ENCODE peak calls at places on chromosomes 3 and 15, in ten cellular contexts. One of them, this sample, is unnamed.

GRCh38 chr3:11155341-11156025 is 1.2 kb downstream of the HRH1 start:
- DNase-seq in psoas muscle: peak; percentile 73
- DNase-seq in stomach: peak; percentile 43
- DNase-seq in heart left ventricle: peak; percentile 70
- DNase-seq in adrenal gland: peak; percentile 92
- DNase-seq in substantia nigra: peak; percentile 16
- DNase-seq in CD4-positive, alpha-beta T cell: no peak
- DNase-seq in astrocyte: peak; percentile 70
- DNase-seq in ovary: peak; percentile 85
- DNase-seq in transverse colon: peak; percentile 74
- DNase-seq in this sample: peak; percentile 41

GRCh38 chr3:186133980-186134379 is 25.1 kb upstream of the ETV5 start:
- DNase-seq in transverse colon: no peak
- DNase-seq in psoas muscle: no peak
- DNase-seq in ovary: no peak
- DNase-seq in adrenal gland: peak; percentile 27
- DNase-seq in substantia nigra: no peak
- DNase-seq in CD4-positive, alpha-beta T cell: no peak
- DNase-seq in heart left ventricle: no peak
- DNase-seq in stomach: no peak
- DNase-seq in astrocyte: no peak
- DNase-seq in this sample: no peak

GRCh38 chr3:142931222-142931621 is 32.3 kb downstream of the PAQR9 start:
- DNase-seq in psoas muscle: no peak
- DNase-seq in ovary: no peak
- DNase-seq in adrenal gland: no peak
- DNase-seq in astrocyte: no peak
- DNase-seq in stomach: no peak
- DNase-seq in transverse colon: peak; percentile 14
- DNase-seq in CD4-positive, alpha-beta T cell: no peak
- DNase-seq in substantia nigra: no peak
- DNase-seq in heart left ventricle: no peak
- DNase-seq in this sample: no peak

GRCh38 chr15:25236143-25236860 is 202.5 kb downstream of the UBE3A start:
- DNase-seq in adrenal gland: no peak
- DNase-seq in psoas muscle: no peak
- DNase-seq in astrocyte: no peak
- DNase-seq in CD4-positive, alpha-beta T cell: no peak
- DNase-seq in stomach: no peak
- DNase-seq in substantia nigra: no peak
- DNase-seq in ovary: no peak
- DNase-seq in transverse colon: no peak
- DNase-seq in heart left ventricle: no peak
- DNase-seq in this sample: no peak

GRCh38 chr15:23518104-23518503 is 47.4 kb upstream of the MKRN3 start:
- DNase-seq in astrocyte: no peak
- DNase-seq in heart left ventricle: no peak
- DNase-seq in transverse colon: no peak
- DNase-seq in ovary: no peak
- DNase-seq in adrenal gland: no peak
- DNase-seq in substantia nigra: no peak
- DNase-seq in CD4-positive, alpha-beta T cell: no peak
- DNase-seq in stomach: no peak
- DNase-seq in psoas muscle: no peak
- DNase-seq in this sample: no peak

GRCh38 chr3:42130329-42131070 is 39.3 kb downstream of the TRAK1 start:
- DNase-seq in substantia nigra: no peak
- DNase-seq in heart left ventricle: no peak
- DNase-seq in astrocyte: no peak
- DNase-seq in psoas muscle: no peak
- DNase-seq in adrenal gland: no peak
- DNase-seq in stomach: peak; percentile 61
- DNase-seq in CD4-positive, alpha-beta T cell: no peak
- DNase-seq in transverse colon: peak; percentile 57
- DNase-seq in ovary: no peak
- DNase-seq in this sample: no peak

GRCh38 chr3:178588593-178588992 is 52.4 kb downstream of the KCNMB2 start:
- DNase-seq in heart left ventricle: no peak
- DNase-seq in transverse colon: no peak
- DNase-seq in ovary: no peak
- DNase-seq in CD4-positive, alpha-beta T cell: no peak
- DNase-seq in adrenal gland: no peak
- DNase-seq in substantia nigra: no peak
- DNase-seq in stomach: no peak
- DNase-seq in psoas muscle: no peak
- DNase-seq in astrocyte: no peak
- DNase-seq in this sample: no peak

GRCh38 chr15:46213551-46213950 is 578.7 kb downstream of the SQOR start:
- DNase-seq in stomach: no peak
- DNase-seq in heart left ventricle: no peak
- DNase-seq in astrocyte: no peak
- DNase-seq in transverse colon: no peak
- DNase-seq in ovary: no peak
- DNase-seq in adrenal gland: no peak
- DNase-seq in CD4-positive, alpha-beta T cell: no peak
- DNase-seq in substantia nigra: no peak
- DNase-seq in psoas muscle: no peak
- DNase-seq in this sample: no peak

GRCh38 chr15:81195339-81195864 is 1.3 kb upstream of the IL16 start:
- DNase-seq in heart left ventricle: no peak
- DNase-seq in psoas muscle: no peak
- DNase-seq in astrocyte: no peak
- DNase-seq in substantia nigra: no peak
- DNase-seq in transverse colon: no peak
- DNase-seq in stomach: no peak
- DNase-seq in CD4-positive, alpha-beta T cell: no peak
- DNase-seq in ovary: no peak
- DNase-seq in adrenal gland: no peak
- DNase-seq in this sample: no peak

GRCh38 chr3:46867550-46867898 is 4.3 kb upstream of the MYL3 start:
- DNase-seq in ovary: peak; percentile 92
- DNase-seq in substantia nigra: peak; percentile 51
- DNase-seq in astrocyte: no peak
- DNase-seq in adrenal gland: peak; percentile 86
- DNase-seq in transverse colon: peak; percentile 65
- DNase-seq in stomach: peak; percentile 87
- DNase-seq in psoas muscle: peak; percentile 89
- DNase-seq in CD4-positive, alpha-beta T cell: no peak
- DNase-seq in heart left ventricle: peak; percentile 94
- DNase-seq in this sample: peak; percentile 69
- H3K27ac ChIP-seq in ovary: no peak overlapping the region
- H3K27ac ChIP-seq in substantia nigra: peak overlapping the region; percentile 58
- H3K27ac ChIP-seq in astrocyte: no peak overlapping the region
- H3K27ac ChIP-seq in adrenal gland: peak overlapping the region; percentile 5
- H3K27ac ChIP-seq in transverse colon: peak overlapping the region; percentile 39
- H3K27ac ChIP-seq in stomach: peak overlapping the region; percentile 41
- H3K27ac ChIP-seq in psoas muscle: peak overlapping the region; percentile 59
- H3K27ac ChIP-seq in CD4-positive, alpha-beta T cell: no peak overlapping the region
- H3K27ac ChIP-seq in heart left ventricle: peak overlapping the region; percentile 98
- H3K27ac ChIP-seq in this sample: peak overlapping the region; percentile 27

GRCh38 chr3:37812497-37812896 is 49.2 kb upstream of the CTDSPL start:
- DNase-seq in stomach: no peak
- DNase-seq in transverse colon: no peak
- DNase-seq in astrocyte: no peak
- DNase-seq in CD4-positive, alpha-beta T cell: no peak
- DNase-seq in adrenal gland: no peak
- DNase-seq in psoas muscle: no peak
- DNase-seq in substantia nigra: no peak
- DNase-seq in ovary: peak; percentile 52
- DNase-seq in heart left ventricle: no peak
- DNase-seq in this sample: no peak

GRCh38 chr3:37808656-37809055 is 53.0 kb upstream of the CTDSPL start:
- DNase-seq in stomach: no peak
- DNase-seq in adrenal gland: no peak
- DNase-seq in ovary: no peak
- DNase-seq in substantia nigra: no peak
- DNase-seq in astrocyte: no peak
- DNase-seq in transverse colon: no peak
- DNase-seq in heart left ventricle: no peak
- DNase-seq in psoas muscle: no peak
- DNase-seq in CD4-positive, alpha-beta T cell: no peak
- DNase-seq in this sample: no peak

GRCh38 chr3:37810788-37811187 is 50.9 kb upstream of the CTDSPL start:
- DNase-seq in psoas muscle: no peak
- DNase-seq in stomach: no peak
- DNase-seq in substantia nigra: no peak
- DNase-seq in ovary: no peak
- DNase-seq in heart left ventricle: no peak
- DNase-seq in adrenal gland: no peak
- DNase-seq in transverse colon: no peak
- DNase-seq in astrocyte: no peak
- DNase-seq in CD4-positive, alpha-beta T cell: no peak
- DNase-seq in this sample: no peak

GRCh38 chr3:37811625-37812356 is 49.9 kb upstream of the CTDSPL start:
- DNase-seq in stomach: no peak
- DNase-seq in substantia nigra: no peak
- DNase-seq in psoas muscle: no peak
- DNase-seq in adrenal gland: no peak
- DNase-seq in ovary: no peak
- DNase-seq in heart left ventricle: peak; percentile 35
- DNase-seq in transverse colon: no peak
- DNase-seq in astrocyte: no peak
- DNase-seq in CD4-positive, alpha-beta T cell: no peak
- DNase-seq in this sample: no peak

DNA sequence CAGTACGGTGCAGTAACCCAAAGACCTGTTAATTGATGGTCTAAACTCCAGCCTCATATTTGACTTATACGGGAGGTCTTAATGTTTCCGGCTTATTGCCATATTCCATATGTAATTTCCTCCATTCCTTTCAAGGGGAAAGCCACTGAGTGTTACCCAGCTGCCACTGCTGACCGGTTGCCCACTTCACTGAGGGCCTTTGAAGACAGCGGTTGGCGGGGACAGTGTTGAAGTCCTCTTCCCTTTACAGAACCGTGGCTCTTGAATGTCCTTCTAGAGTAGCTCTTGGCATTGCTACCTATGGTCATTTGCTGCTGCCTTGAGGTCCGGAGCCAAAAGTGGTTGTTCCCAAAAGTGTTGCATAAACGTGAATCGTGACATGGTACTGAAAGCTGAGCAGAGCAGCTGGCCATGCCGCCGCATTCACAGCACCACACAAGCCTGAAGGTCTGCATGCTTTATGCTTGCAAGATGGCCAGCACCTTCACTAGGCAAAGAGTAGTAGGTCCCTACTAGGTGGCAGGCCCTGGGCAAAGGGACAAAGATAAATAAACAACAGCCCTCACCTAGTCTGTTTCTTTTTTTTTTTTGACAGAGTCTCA is 51.7 kb upstream of the CTDSPL start:
- DNase-seq in ovary: no peak
- DNase-seq in transverse colon: no peak
- DNase-seq in substantia nigra: no peak
- DNase-seq in adrenal gland: no peak
- DNase-seq in psoas muscle: no peak
- DNase-seq in heart left ventricle: no peak
- DNase-seq in stomach: no peak
- DNase-seq in CD4-positive, alpha-beta T cell: no peak
- DNase-seq in astrocyte: no peak
- DNase-seq in this sample: no peak
- H3K27ac ChIP-seq in ovary: no peak overlapping the region
- H3K27ac ChIP-seq in transverse colon: no peak overlapping the region
- H3K27ac ChIP-seq in substantia nigra: no peak overlapping the region
- H3K27ac ChIP-seq in adrenal gland: no peak overlapping the region
- H3K27ac ChIP-seq in psoas muscle: peak overlapping the region; percentile 71
- H3K27ac ChIP-seq in heart left ventricle: no peak overlapping the region
- H3K27ac ChIP-seq in stomach: no peak overlapping the region
- H3K27ac ChIP-seq in CD4-positive, alpha-beta T cell: no peak overlapping the region
- H3K27ac ChIP-seq in astrocyte: no peak overlapping the region
- H3K27ac ChIP-seq in this sample: no peak overlapping the region

GRCh38 chr3:195181781-195182469 is 89.0 kb downstream of the XXYLT1 start:
- DNase-seq in heart left ventricle: no peak
- DNase-seq in CD4-positive, alpha-beta T cell: no peak
- DNase-seq in transverse colon: no peak
- DNase-seq in astrocyte: no peak
- DNase-seq in adrenal gland: no peak
- DNase-seq in stomach: no peak
- DNase-seq in substantia nigra: no peak
- DNase-seq in ovary: no peak
- DNase-seq in psoas muscle: no peak
- DNase-seq in this sample: no peak
- H3K27ac ChIP-seq in heart left ventricle: peak overlapping the region; percentile 28
- H3K27ac ChIP-seq in CD4-positive, alpha-beta T cell: no peak overlapping the region
- H3K27ac ChIP-seq in transverse colon: peak overlapping the region; percentile 5
- H3K27ac ChIP-seq in astrocyte: no peak overlapping the region
- H3K27ac ChIP-seq in adrenal gland: no peak overlapping the region
- H3K27ac ChIP-seq in stomach: peak overlapping the region; percentile 44
- H3K27ac ChIP-seq in substantia nigra: no peak overlapping the region
- H3K27ac ChIP-seq in ovary: no peak overlapping the region
- H3K27ac ChIP-seq in psoas muscle: peak overlapping the region; percentile 37
- H3K27ac ChIP-seq in this sample: no peak overlapping the region

GRCh38 chr3:128434524-128434923 is 32.2 kb downstream of the DNAJB8 start:
- DNase-seq in CD4-positive, alpha-beta T cell: no peak
- DNase-seq in heart left ventricle: no peak
- DNase-seq in transverse colon: no peak
- DNase-seq in psoas muscle: no peak
- DNase-seq in ovary: no peak
- DNase-seq in stomach: no peak
- DNase-seq in astrocyte: no peak
- DNase-seq in adrenal gland: no peak
- DNase-seq in substantia nigra: no peak
- DNase-seq in this sample: no peak

GRCh38 chr3:128435561-128435960 is 31.1 kb downstream of the DNAJB8 start:
- DNase-seq in astrocyte: no peak
- DNase-seq in psoas muscle: no peak
- DNase-seq in adrenal gland: no peak
- DNase-seq in heart left ventricle: no peak
- DNase-seq in substantia nigra: no peak
- DNase-seq in transverse colon: no peak
- DNase-seq in stomach: no peak
- DNase-seq in ovary: no peak
- DNase-seq in CD4-positive, alpha-beta T cell: no peak
- DNase-seq in this sample: no peak

GRCh38 chr3:128436214-128436613 is 30.5 kb downstream of the DNAJB8 start:
- DNase-seq in ovary: no peak
- DNase-seq in transverse colon: no peak
- DNase-seq in psoas muscle: no peak
- DNase-seq in CD4-positive, alpha-beta T cell: no peak
- DNase-seq in substantia nigra: no peak
- DNase-seq in heart left ventricle: no peak
- DNase-seq in adrenal gland: no peak
- DNase-seq in astrocyte: no peak
- DNase-seq in stomach: no peak
- DNase-seq in this sample: no peak

GRCh38 chr3:128433630-128434185 is 33.0 kb downstream of the DNAJB8 start:
- DNase-seq in substantia nigra: no peak
- DNase-seq in ovary: no peak
- DNase-seq in CD4-positive, alpha-beta T cell: no peak
- DNase-seq in psoas muscle: no peak
- DNase-seq in stomach: no peak
- DNase-seq in transverse colon: no peak
- DNase-seq in heart left ventricle: no peak
- DNase-seq in astrocyte: no peak
- DNase-seq in adrenal gland: no peak
- DNase-seq in this sample: no peak

DNA sequence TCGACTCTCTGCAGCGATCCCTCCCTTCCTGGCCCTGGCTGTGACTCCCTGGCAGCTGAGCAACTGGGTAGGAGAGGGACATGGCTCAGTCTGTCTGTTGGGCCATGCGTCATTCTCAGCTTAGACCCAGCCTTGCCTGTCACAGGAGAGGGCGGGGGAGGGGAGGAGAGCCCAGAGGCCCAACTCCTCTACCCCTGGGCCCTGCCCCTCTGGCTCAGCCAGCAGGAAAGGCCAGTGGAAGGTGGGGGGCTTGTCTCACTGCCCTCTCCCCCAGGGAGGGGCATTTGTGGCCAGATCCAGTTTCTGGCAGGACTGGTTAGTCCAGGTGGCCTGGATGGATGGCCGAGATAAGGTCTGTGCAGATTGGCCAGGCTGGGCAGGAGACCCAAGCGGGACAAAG is 31.6 kb downstream of the DNAJB8 start:
- DNase-seq in transverse colon: no peak
- DNase-seq in adrenal gland: no peak
- DNase-seq in CD4-positive, alpha-beta T cell: no peak
- DNase-seq in stomach: peak; percentile 76
- DNase-seq in substantia nigra: no peak
- DNase-seq in heart left ventricle: no peak
- DNase-seq in psoas muscle: no peak
- DNase-seq in ovary: no peak
- DNase-seq in astrocyte: no peak
- DNase-seq in this sample: no peak
- H3K27ac ChIP-seq in transverse colon: no peak overlapping the region
- H3K27ac ChIP-seq in adrenal gland: no peak overlapping the region
- H3K27ac ChIP-seq in CD4-positive, alpha-beta T cell: no peak overlapping the region
- H3K27ac ChIP-seq in stomach: no peak overlapping the region
- H3K27ac ChIP-seq in substantia nigra: no peak overlapping the region
- H3K27ac ChIP-seq in heart left ventricle: no peak overlapping the region
- H3K27ac ChIP-seq in psoas muscle: no peak overlapping the region
- H3K27ac ChIP-seq in ovary: no peak overlapping the region
- H3K27ac ChIP-seq in astrocyte: no peak overlapping the region
- H3K27ac ChIP-seq in this sample: no peak overlapping the region

This sample was measured in lung.